ENCODE peak calls at places on chromosomes 16 and 17, in nine cellular contexts. J is ascending aorta, L is neural progenitor cell, K is lung, D is endothelial cell of umbilical vein, F is astrocyte, C is thoracic aorta, P is AG04450, M is tibial artery. T is an unnamed sample.

GRCh38 chr16:23519282-23519681 is 9.0 kb upstream of the GGA2 start:
- DNase-seq in J (no peak), L (no peak), K (no peak), D (no peak), F (no peak), C (no peak), P (no peak), M (no peak), T (no peak)

GRCh38 chr16:88497561-88498420 is 44.7 kb downstream of the ZFPM1 start:
- DNase-seq in J (no peak), L (no peak), K (no peak), D (no peak), F (peak), C (no peak), P (no peak), M (no peak), T (no peak)

GRCh38 chr17:39082482-39082881 is 69.0 kb downstream of the PLXDC1 start:
- DNase-seq in J (no peak), L (no peak), K (no peak), D (peak), F (peak), C (no peak), P (no peak), M (no peak), T (no peak)

GRCh38 chr16:65125322-65125721 is 3.5 kb upstream of the CDH11 start:
- DNase-seq in J (no peak), L (no peak), K (no peak), D (no peak), F (peak), C (no peak), P (no peak), M (no peak), T (no peak)

GRCh38 chr17:58270476-58271290 is 10.1 kb downstream of the MPO start:
- DNase-seq in J (no peak), L (no peak), K (no peak), D (no peak), F (no peak), C (no peak), P (no peak), M (no peak), T (no peak)

GRCh38 chr16:56518435-56518834 is 1.4 kb downstream of the BBS2 start:
- DNase-seq in J (no peak), L (no peak), K (no peak), D (no peak), F (no peak), C (peak), P (no peak), M (no peak), T (no peak)

GRCh38 chr16:31080035-31080629 is 5.9 kb downstream of the ZNF646 start:
- DNase-seq in J (no peak), L (no peak), K (no peak), D (no peak), F (no peak), C (no peak), P (no peak), M (no peak), T (no peak)

GRCh38 chr16:49440156-49441065 is 66.8 kb downstream of the C16orf78 start:
- DNase-seq in J (no peak), L (peak), K (no peak), D (no peak), F (no peak), C (no peak), P (no peak), M (peak), T (no peak)

GRCh38 chr16:19295393-19295792 is 9.9 kb downstream of the CLEC19A start:
- DNase-seq in J (no peak), L (no peak), K (no peak), D (no peak), F (no peak), C (no peak), P (no peak), M (no peak), T (no peak)

GRCh38 chr17:48483471-48484131 is 47.2 kb downstream of the HOXB1 start:
- DNase-seq in J (no peak), L (no peak), K (no peak), D (no peak), F (peak), C (no peak), P (peak), M (no peak), T (no peak)
- H3K27ac ChIP-seq in J (no peak), L (no peak), K (no peak), D (no peak), F (peak), C (no peak), P (peak), M (no peak), T (no peak)

GRCh38 chr17:4008082-4008435 is 43.8 kb upstream of the ATP2A3 start:
- DNase-seq in J (no peak), L (no peak), K (no peak), D (no peak), F (no peak), C (no peak), P (no peak), M (no peak), T (no peak)
- TF ChIP-seq CTCF in J (no peak), L (peak), K (no peak), D (no peak), F (peak), C (no peak), P (peak), M (no peak), T (no peak)

GRCh38 chr17:55588858-55589257 is 77.6 kb upstream of the SMIM36 start:
- DNase-seq in J (no peak), L (no peak), K (no peak), D (peak), F (no peak), C (no peak), P (no peak), M (no peak), T (no peak)

GRCh38 chr17:55588446-55588845 is 77.2 kb upstream of the SMIM36 start:
- DNase-seq in J (no peak), L (no peak), K (no peak), D (peak), F (peak), C (no peak), P (no peak), M (no peak), T (no peak)

GRCh38 chr17:55585629-55586028 is 74.4 kb upstream of the SMIM36 start:
- DNase-seq in J (no peak), L (no peak), K (no peak), D (no peak), F (no peak), C (no peak), P (no peak), M (no peak), T (no peak)

GRCh38 chr17:55584861-55585260 is 73.6 kb upstream of the SMIM36 start:
- DNase-seq in J (no peak), L (no peak), K (no peak), D (no peak), F (no peak), C (no peak), P (no peak), M (no peak), T (no peak)

GRCh38 chr17:55587608-55588139 is 76.4 kb upstream of the SMIM36 start:
- DNase-seq in J (no peak), L (no peak), K (no peak), D (no peak), F (no peak), C (no peak), P (no peak), M (no peak), T (no peak)
- H3K27ac ChIP-seq in J (no peak), L (no peak), K (no peak), D (no peak), F (no peak), C (no peak), P (peak), M (no peak), T (no peak)

DNA sequence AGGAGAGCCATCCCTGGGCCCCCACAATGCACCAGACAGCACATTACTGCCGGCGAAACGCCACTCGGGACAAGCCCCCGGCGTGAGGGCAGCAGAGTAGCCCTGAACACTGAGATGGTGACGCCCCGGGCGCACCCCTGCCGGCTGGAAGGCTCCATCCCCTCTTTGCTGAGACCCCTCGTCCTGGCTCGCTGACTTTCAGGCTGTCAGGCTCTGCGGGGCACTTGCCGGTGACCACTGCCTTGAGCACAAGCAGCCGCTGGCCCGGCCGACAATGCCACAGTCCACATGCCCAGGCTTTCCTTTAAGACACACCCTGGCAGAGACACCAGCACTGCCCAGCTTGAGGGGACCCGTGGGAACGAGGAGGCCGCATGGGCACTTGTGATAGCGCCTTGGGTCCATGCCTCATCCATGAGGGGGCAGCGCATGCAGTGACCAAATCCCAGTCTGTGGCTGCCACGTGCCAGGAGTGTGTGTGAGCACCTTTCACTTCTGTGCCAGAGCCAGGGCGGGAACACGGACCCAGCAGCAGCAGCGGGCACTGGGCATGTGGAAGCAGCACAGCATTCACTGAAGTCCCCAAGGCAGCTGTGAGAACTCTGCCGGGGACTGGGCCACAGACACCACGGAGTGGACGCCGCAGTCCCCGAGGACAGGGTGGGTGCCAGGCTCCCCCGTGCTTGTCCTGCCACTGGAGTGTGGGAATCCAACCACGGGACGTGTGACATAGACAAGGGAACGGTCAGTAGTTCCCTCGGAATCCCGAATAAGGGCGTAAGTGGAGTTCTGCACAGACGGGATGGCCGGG is 24.5 kb downstream of the NDUFAF8 start:
- DNase-seq in J (no peak), L (no peak), K (no peak), D (no peak), F (no peak), C (no peak), P (no peak), M (no peak), T (no peak)
- TF ChIP-seq CTCF in J (no peak), L (no peak), K (no peak), D (no peak), F (no peak), C (no peak), P (no peak), M (no peak), T (no peak)

DNA sequence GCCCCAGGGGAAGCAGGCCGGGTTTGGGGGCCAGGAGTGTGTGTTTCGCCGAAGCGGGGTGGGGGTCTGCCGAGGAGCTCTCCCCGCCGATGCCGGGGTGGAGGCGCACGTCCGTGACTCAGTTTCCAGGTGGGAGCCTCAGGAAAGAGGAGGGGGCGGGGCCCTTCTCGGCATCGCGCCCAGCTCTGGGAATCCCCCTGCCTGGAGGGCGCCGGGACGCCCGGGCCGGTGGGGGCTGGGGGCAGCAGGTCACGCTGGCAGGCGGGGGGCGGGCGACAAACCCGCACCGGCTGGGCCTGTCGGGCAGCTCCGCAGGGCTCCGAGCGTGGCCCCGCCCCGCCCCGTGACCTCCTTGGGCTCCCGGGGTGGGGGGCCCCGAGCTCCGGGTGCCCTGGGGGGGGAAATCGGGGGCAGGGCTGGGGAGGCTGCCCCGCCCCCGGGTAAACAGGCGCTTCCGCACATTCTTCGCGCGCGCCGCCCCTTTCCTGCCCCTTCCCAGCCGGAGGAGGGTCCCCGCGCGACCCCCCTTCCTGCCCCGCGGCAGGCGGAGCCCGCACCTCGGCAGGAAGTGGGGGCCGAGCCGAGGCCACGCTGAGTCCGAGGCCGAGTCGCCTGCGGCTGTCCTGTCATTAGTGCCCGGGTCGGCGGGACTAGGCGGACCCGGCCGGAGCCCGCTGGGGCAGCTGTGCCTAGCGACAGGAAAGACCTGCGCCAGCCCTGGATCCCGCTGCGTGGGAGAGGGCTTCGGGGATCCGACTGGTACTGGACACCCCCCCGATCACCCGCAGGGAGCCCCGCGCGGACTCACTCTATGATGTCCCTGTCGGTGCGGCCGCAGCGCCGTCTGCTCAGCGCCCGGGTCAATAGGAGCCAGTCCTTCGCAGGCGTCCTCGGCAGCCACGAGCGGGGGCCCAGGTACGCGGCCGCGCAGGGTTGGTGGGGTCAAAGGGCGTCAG is 9.3 kb downstream of the RIPOR1 start:
- DNase-seq in J (no peak), L (peak), K (peak), D (peak), F (no peak), C (no peak), P (no peak), M (no peak), T (peak)
- H3K27ac ChIP-seq in J (peak), L (no peak), K (peak), D (peak), F (peak), C (peak), P (peak), M (peak), T (peak)

T was measured in CD4-positive, alpha-beta T cell.